ENCODE peak calls at places on chromosomes 12 and 14, in ten cellular contexts. I is dorsolateral prefrontal cortex, N is breast epithelium, M is pancreas, E is brain microvascular endothelial cell, J is fibroblast of the aortic adventitia, R is ovary, H is H1, K is upper lobe of left lung, T is fibroblast of pulmonary artery. P is an unnamed sample.

GRCh38 chr12:83559650-83560049 is 872.9 kb downstream of the TMTC2 start:
- DNase-seq in I (no peak), N (no peak), M (no peak), E (no peak), J (no peak), R (no peak), H (no peak), K (no peak), T (no peak), P (no peak)

GRCh38 chr12:128009108-128009507 is 257.9 kb upstream of the TMEM132C start:
- DNase-seq in I (no peak), N (no peak), M (no peak), E (no peak), J (no peak), R (no peak), H (peak), K (no peak), T (no peak), P (no peak)

GRCh38 chr12:92462049-92462448 is 240.7 kb upstream of the PLEKHG7 start:
- DNase-seq in I (no peak), N (no peak), M (no peak), E (peak), J (no peak), R (no peak), H (no peak), K (no peak), T (peak), P (peak)

GRCh38 chr12:48572326-48572725 is 2.5 kb upstream of the LALBA start:
- DNase-seq in I (no peak), N (no peak), M (no peak), E (no peak), J (no peak), R (no peak), H (no peak), K (no peak), T (peak), P (no peak)

GRCh38 chr14:51730094-51730493 is 78.4 kb downstream of the FRMD6 start:
- DNase-seq in I (no peak), N (no peak), M (no peak), E (no peak), J (peak), R (no peak), H (no peak), K (no peak), T (no peak), P (peak)

GRCh38 chr12:20101046-20101445 is 267.3 kb upstream of the PDE3A start:
- DNase-seq in I (no peak), N (no peak), M (no peak), E (no peak), J (no peak), R (peak), H (no peak), K (peak), T (peak), P (no peak)

GRCh38 chr14:44778562-44778961 is 183.2 kb downstream of the KLHL28 start:
- DNase-seq in I (no peak), N (no peak), M (no peak), E (no peak), J (peak), R (no peak), H (no peak), K (no peak), T (peak), P (no peak)

GRCh38 chr14:61213116-61213720 is 67.9 kb downstream of the TMEM30B start:
- DNase-seq in I (no peak), N (no peak), M (no peak), E (no peak), J (peak), R (no peak), H (no peak), K (no peak), T (peak), P (no peak)

GRCh38 chr14:102849522-102850379 is 72.5 kb downstream of the TRAF3 start:
- DNase-seq in I (no peak), N (no peak), M (no peak), E (no peak), J (peak), R (no peak), H (no peak), K (no peak), T (peak), P (no peak)

GRCh38 chr12:94262228-94263010 is 114.0 kb downstream of the PLXNC1 start:
- DNase-seq in I (peak), N (peak), M (peak), E (peak), J (peak), R (peak), H (no peak), K (peak), T (peak), P (peak)

GRCh38 chr12:90261283-90261682 is 552.6 kb upstream of the ATP2B1 start:
- DNase-seq in I (no peak), N (no peak), M (no peak), E (no peak), J (peak), R (no peak), H (no peak), K (no peak), T (no peak), P (no peak)

GRCh38 chr14:50839048-50839447 is 8.1 kb upstream of the NIN start:
- DNase-seq in I (no peak), N (no peak), M (no peak), E (peak), J (no peak), R (no peak), H (no peak), K (no peak), T (no peak), P (no peak)

GRCh38 chr14:49946320-49947141 is 53.6 kb downstream of the ARF6 start:
- DNase-seq in I (no peak), N (no peak), M (no peak), E (peak), J (peak), R (no peak), H (no peak), K (no peak), T (peak), P (peak)

GRCh38 chr12:125284945-125285344 is 219.7 kb downstream of the AACS start:
- DNase-seq in I (no peak), N (no peak), M (no peak), E (no peak), J (no peak), R (no peak), H (no peak), K (no peak), T (no peak), P (no peak)

GRCh38 chr12:120649442-120650248 is 9.2 kb downstream of the CABP1 start:
- DNase-seq in I (peak), N (no peak), M (no peak), E (no peak), J (no peak), R (no peak), H (no peak), K (no peak), T (no peak), P (no peak)

GRCh38 chr14:103103461-103104388 is 9.2 kb downstream of the EXOC3L4 start:
- DNase-seq in I (no peak), N (no peak), M (peak), E (no peak), J (peak), R (no peak), H (peak), K (peak), T (peak), P (no peak)

GRCh38 chr12:34526946-34527345 is 504.6 kb downstream of the ALG10 start:
- DNase-seq in I (no peak), N (no peak), M (no peak), E (no peak), J (peak), R (no peak), H (no peak), K (no peak), T (no peak), P (no peak)

GRCh38 chr12:116294464-116295002 is 17.0 kb upstream of the MED13L start:
- DNase-seq in I (no peak), N (no peak), M (no peak), E (no peak), J (no peak), R (no peak), H (no peak), K (no peak), T (no peak), P (no peak)

GRCh38 chr12:110256780-110257431 is 24.1 kb upstream of the ATP2A2 start:
- DNase-seq in I (no peak), N (no peak), M (no peak), E (no peak), J (no peak), R (no peak), H (no peak), K (no peak), T (no peak), P (no peak)

GRCh38 chr12:59452746-59453145 is 143.1 kb upstream of the SLC16A7 start:
- DNase-seq in I (no peak), N (no peak), M (no peak), E (no peak), J (peak), R (no peak), H (no peak), K (no peak), T (peak), P (no peak)

GRCh38 chr14:102779574-102780315 is 2.5 kb downstream of the TRAF3 start:
- DNase-seq in I (no peak), N (no peak), M (no peak), E (no peak), J (peak), R (no peak), H (no peak), K (no peak), T (peak), P (no peak)

GRCh38 chr12:89497005-89497404 is 27.6 kb downstream of the GALNT4 start:
- DNase-seq in I (no peak), N (no peak), M (no peak), E (no peak), J (peak), R (no peak), H (no peak), K (no peak), T (peak), P (peak)

GRCh38 chr12:127310548-127310947 is 956.4 kb upstream of the TMEM132C start:
- DNase-seq in I (no peak), N (no peak), M (no peak), E (no peak), J (no peak), R (no peak), H (no peak), K (no peak), T (no peak), P (no peak)

GRCh38 chr12:33944703-33945437 is 77.4 kb upstream of the ALG10 start:
- DNase-seq in I (no peak), N (no peak), M (no peak), E (no peak), J (no peak), R (no peak), H (no peak), K (no peak), T (no peak), P (no peak)

GRCh38 chr12:107402041-107403022 is 283.3 kb upstream of the PWP1 start:
- DNase-seq in I (no peak), N (no peak), M (peak), E (peak), J (peak), R (no peak), H (peak), K (no peak), T (peak), P (no peak)

GRCh38 chr14:104665663-104666522 is 23.5 kb upstream of the INF2 start:
- DNase-seq in I (peak), N (no peak), M (peak), E (no peak), J (no peak), R (no peak), H (no peak), K (peak), T (no peak), P (no peak)

GRCh38 chr12:15268927-15269552 is 47.8 kb upstream of the RERG start:
- DNase-seq in I (no peak), N (no peak), M (peak), E (peak), J (peak), R (peak), H (no peak), K (no peak), T (peak), P (peak)

GRCh38 chr12:67698711-67699603 is 50.4 kb downstream of the DYRK2 start:
- DNase-seq in I (no peak), N (no peak), M (no peak), E (no peak), J (peak), R (no peak), H (no peak), K (no peak), T (peak), P (no peak)

GRCh38 chr12:32534698-32535097 is 135.3 kb downstream of the FGD4 start:
- DNase-seq in I (no peak), N (no peak), M (no peak), E (no peak), J (peak), R (no peak), H (no peak), K (no peak), T (no peak), P (no peak)

GRCh38 chr14:58460772-58461171 is 33.3 kb downstream of the KIAA0586 start:
- DNase-seq in I (no peak), N (no peak), M (no peak), E (no peak), J (no peak), R (no peak), H (no peak), K (no peak), T (no peak), P (no peak)

GRCh38 chr12:108425238-108425795 is 86.2 kb upstream of the CMKLR1 start:
- DNase-seq in I (no peak), N (no peak), M (no peak), E (no peak), J (no peak), R (no peak), H (peak), K (no peak), T (no peak), P (no peak)

GRCh38 chr14:24377660-24378059 is 9.7 kb downstream of the NFATC4 start:
- DNase-seq in I (no peak), N (no peak), M (no peak), E (no peak), J (no peak), R (no peak), H (no peak), K (no peak), T (no peak), P (no peak)

GRCh38 chr14:56733396-56733795 is 76.9 kb downstream of the OTX2 start:
- DNase-seq in I (no peak), N (no peak), M (no peak), E (no peak), J (no peak), R (no peak), H (peak), K (peak), T (no peak), P (no peak)

GRCh38 chr12:2891240-2892053 is 756 bp downstream of the TULP3 start:
- DNase-seq in I (peak), N (peak), M (peak), E (peak), J (peak), R (no peak), H (no peak), K (no peak), T (peak), P (no peak)

GRCh38 chr12:101698782-101699347 is 1.4 kb downstream of the CHPT1 start:
- DNase-seq in I (no peak), N (no peak), M (no peak), E (no peak), J (peak), R (no peak), H (no peak), K (peak), T (peak), P (no peak)

GRCh38 chr14:21498540-21499526 is 12.3 kb downstream of the METTL3 start:
- DNase-seq in I (no peak), N (no peak), M (no peak), E (peak), J (peak), R (no peak), H (peak), K (no peak), T (peak), P (no peak)

GRCh38 chr14:78758333-78758732 is 588.2 kb downstream of the NRXN3 start:
- DNase-seq in I (no peak), N (no peak), M (no peak), E (peak), J (peak), R (no peak), H (no peak), K (no peak), T (peak), P (no peak)

GRCh38 chr14:22839159-22839779 is 2.9 kb downstream of the MMP14 start:
- DNase-seq in I (no peak), N (no peak), M (no peak), E (no peak), J (peak), R (no peak), H (no peak), K (no peak), T (peak), P (no peak)
- H3K4me3 ChIP-seq in I (no peak), N (peak), M (no peak), E (peak), J (peak), R (peak), H (no peak), K (no peak), T (peak), P (peak)

DNA sequence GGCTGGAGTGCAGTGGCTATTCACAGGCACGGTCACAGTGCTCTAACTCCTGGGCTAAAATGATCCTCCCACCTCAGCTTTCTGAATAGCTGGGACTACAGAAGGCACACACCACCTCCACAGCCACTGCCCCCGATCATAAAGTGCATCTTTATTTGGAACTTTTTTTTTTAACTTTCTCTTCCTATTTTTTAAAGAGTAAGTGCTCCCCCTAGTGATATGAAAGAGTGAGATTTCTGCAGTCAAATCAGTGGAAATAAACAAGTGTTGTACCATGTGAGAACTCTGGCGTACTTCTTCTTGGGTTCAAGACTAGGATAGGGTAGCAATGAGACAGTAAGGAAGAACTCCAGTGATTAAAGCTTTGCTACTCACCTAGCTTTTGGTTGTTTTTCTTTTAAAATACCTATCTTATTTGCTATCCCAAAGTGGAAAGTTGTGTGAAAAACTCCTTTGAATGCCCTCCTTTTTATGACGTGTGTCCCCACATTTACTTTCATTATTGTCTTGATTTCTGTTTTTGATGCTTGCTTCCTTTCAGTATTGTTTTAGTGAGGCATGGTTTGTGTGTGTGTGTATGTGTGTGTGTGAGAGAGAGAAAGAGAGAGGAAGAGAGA is 6.6 kb downstream of the PPP4R4 start:
- DNase-seq in I (no peak), N (no peak), M (no peak), E (peak), J (peak), R (no peak), H (no peak), K (no peak), T (peak), P (no peak)
- TF ChIP-seq CTCF in I (peak), N (peak), M (no peak), E (peak), J (peak), R (peak), H (peak), K (peak), T (peak), P (peak)

DNA sequence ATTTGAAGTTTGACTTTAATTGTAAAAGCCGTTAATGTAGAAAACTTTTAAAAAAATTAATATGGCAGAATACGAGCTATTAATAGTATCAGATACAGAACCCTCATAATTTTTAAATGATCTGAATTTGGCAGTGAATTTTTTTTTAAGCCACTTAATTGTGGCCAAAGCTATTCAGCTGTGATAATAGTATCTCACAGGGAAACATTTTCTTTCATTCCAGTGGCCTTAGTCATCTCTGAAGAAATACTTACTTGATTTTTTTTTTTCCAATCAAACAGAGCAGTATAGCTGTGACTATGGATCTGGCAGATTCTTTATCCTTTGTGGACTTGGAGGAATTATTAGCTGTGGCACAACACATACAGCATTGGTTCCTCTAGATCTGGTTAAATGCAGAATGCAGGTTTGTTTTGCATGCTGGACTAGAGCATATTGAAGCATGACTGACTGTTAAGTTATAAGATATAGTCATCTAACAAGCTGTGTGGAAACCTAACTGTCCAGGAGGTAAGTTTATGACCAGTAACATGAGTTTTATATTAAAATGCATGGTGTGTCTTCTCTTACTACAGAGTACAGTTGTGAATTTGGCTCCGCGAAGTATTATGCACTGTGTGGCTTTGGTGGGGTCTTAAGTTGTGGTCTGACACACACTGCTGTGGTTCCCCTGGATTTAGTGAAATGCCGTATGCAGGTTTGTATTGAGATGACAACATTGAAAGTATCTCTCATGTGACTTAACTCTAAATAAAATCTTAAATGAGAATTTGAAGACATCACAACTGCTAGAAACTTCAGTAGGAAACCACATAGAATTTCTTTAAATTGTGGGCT is 1.9 kb downstream of the SLC25A3 start:
- DNase-seq in I (no peak), N (no peak), M (no peak), E (peak), J (peak), R (no peak), H (peak), K (no peak), T (peak), P (peak)
- H3K4me3 ChIP-seq in I (peak), N (peak), M (peak), E (peak), J (peak), R (peak), H (peak), K (peak), T (peak), P (peak)

GRCh38 chr12:76820888-76821482 is 57.1 kb downstream of the ZDHHC17 start:
- DNase-seq in I (no peak), N (no peak), M (peak), E (peak), J (peak), R (no peak), H (no peak), K (no peak), T (peak), P (no peak)
- TF ChIP-seq CTCF in I (peak), N (peak), M (no peak), E (peak), J (peak), R (no peak), H (peak), K (peak), T (peak), P (peak)

GRCh38 chr14:92435154-92435553 is 78.4 kb upstream of the RIN3 start:
- DNase-seq in I (no peak), N (no peak), M (no peak), E (no peak), J (no peak), R (no peak), H (no peak), K (no peak), T (no peak), P (no peak)

GRCh38 chr14:92427096-92427495 is 86.5 kb upstream of the RIN3 start:
- DNase-seq in I (no peak), N (no peak), M (no peak), E (no peak), J (peak), R (no peak), H (no peak), K (no peak), T (no peak), P (no peak)

GRCh38 chr14:92433407-92433806 is 80.2 kb upstream of the RIN3 start:
- DNase-seq in I (no peak), N (no peak), M (no peak), E (no peak), J (no peak), R (no peak), H (no peak), K (no peak), T (no peak), P (no peak)

GRCh38 chr14:92426237-92426636 is 87.3 kb upstream of the RIN3 start:
- DNase-seq in I (no peak), N (no peak), M (no peak), E (peak), J (peak), R (no peak), H (no peak), K (no peak), T (peak), P (peak)

GRCh38 chr14:92430686-92431085 is 82.9 kb upstream of the RIN3 start:
- DNase-seq in I (no peak), N (no peak), M (no peak), E (no peak), J (no peak), R (no peak), H (no peak), K (no peak), T (no peak), P (peak)
- H3K4me3 ChIP-seq in I (no peak), N (no peak), M (no peak), E (no peak), J (no peak), R (no peak), H (no peak), K (no peak), T (no peak), P (no peak)

GRCh38 chr12:103884316-103884715 is 43.3 kb upstream of the NT5DC3 start:
- DNase-seq in I (no peak), N (no peak), M (no peak), E (peak), J (peak), R (no peak), H (no peak), K (no peak), T (peak), P (no peak)
- TF ChIP-seq CTCF in I (no peak), N (peak), M (no peak), E (peak), J (peak), R (no peak), H (peak), K (no peak), T (peak), P (peak)